ENCODE peak calls at places on chromosomes 16 and 17, in eight cellular contexts. One of them, this sample, is unnamed. For H4K20me1, the result is how much of the 10 kb centered on the place peaks cover.

GRCh38 chr17:57603541-57603940 is 141.6 kb downstream of the CCDC182 start:
- DNase-seq in GM23338: no peak
- DNase-seq in MM.1S: peak
- DNase-seq in fibroblast of lung: no peak
- DNase-seq in OCI-LY7: peak
- DNase-seq in PC-3: no peak
- DNase-seq in mammary epithelial cell: no peak
- DNase-seq in IMR-90: no peak
- DNase-seq in this sample: peak

GRCh38 chr16:75541236-75541635 is 5.3 kb upstream of the CHST5 start:
- DNase-seq in fibroblast of lung: no peak
- DNase-seq in mammary epithelial cell: no peak
- DNase-seq in PC-3: no peak
- DNase-seq in IMR-90: no peak
- DNase-seq in OCI-LY7: no peak
- DNase-seq in MM.1S: no peak
- DNase-seq in GM23338: no peak
- DNase-seq in this sample: no peak

GRCh38 chr16:2785101-2785991 is 2.0 kb downstream of the PRSS33 start:
- DNase-seq in OCI-LY7: no peak
- DNase-seq in mammary epithelial cell: no peak
- DNase-seq in fibroblast of lung: no peak
- DNase-seq in IMR-90: no peak
- DNase-seq in PC-3: no peak
- DNase-seq in GM23338: peak
- DNase-seq in MM.1S: no peak
- DNase-seq in this sample: no peak

GRCh38 chr16:54055864-54056263 is 230.7 kb downstream of the IRX3 start:
- DNase-seq in GM23338: no peak
- DNase-seq in OCI-LY7: no peak
- DNase-seq in MM.1S: no peak
- DNase-seq in IMR-90: peak
- DNase-seq in mammary epithelial cell: peak
- DNase-seq in fibroblast of lung: no peak
- DNase-seq in PC-3: peak
- DNase-seq in this sample: no peak

GRCh38 chr16:88506723-88507122 is 53.6 kb downstream of the ZFPM1 start:
- DNase-seq in IMR-90: no peak
- DNase-seq in PC-3: no peak
- DNase-seq in OCI-LY7: no peak
- DNase-seq in GM23338: no peak
- DNase-seq in MM.1S: no peak
- DNase-seq in mammary epithelial cell: no peak
- DNase-seq in fibroblast of lung: no peak
- DNase-seq in this sample: no peak

GRCh38 chr17:80453126-80453979 is 23.1 kb downstream of the NPTX1 start:
- DNase-seq in MM.1S: no peak
- DNase-seq in IMR-90: no peak
- DNase-seq in PC-3: peak
- DNase-seq in GM23338: no peak
- DNase-seq in mammary epithelial cell: no peak
- DNase-seq in fibroblast of lung: no peak
- DNase-seq in OCI-LY7: no peak
- DNase-seq in this sample: no peak

GRCh38 chr17:47239663-47240374 is 13.8 kb upstream of the ITGB3 start:
- DNase-seq in PC-3: peak
- DNase-seq in fibroblast of lung: peak
- DNase-seq in mammary epithelial cell: peak
- DNase-seq in GM23338: no peak
- DNase-seq in IMR-90: peak
- DNase-seq in MM.1S: peak
- DNase-seq in OCI-LY7: peak
- DNase-seq in this sample: peak

GRCh38 chr16:3645504-3646347 is 8.8 kb upstream of the DNASE1 start:
- DNase-seq in mammary epithelial cell: no peak
- DNase-seq in OCI-LY7: no peak
- DNase-seq in IMR-90: peak
- DNase-seq in MM.1S: no peak
- DNase-seq in PC-3: no peak
- DNase-seq in GM23338: peak
- DNase-seq in fibroblast of lung: peak
- DNase-seq in this sample: no peak

GRCh38 chr16:4414187-4414909 is 2.0 kb downstream of the CORO7 start:
- DNase-seq in OCI-LY7: peak
- DNase-seq in MM.1S: peak
- DNase-seq in IMR-90: no peak
- DNase-seq in PC-3: no peak
- DNase-seq in GM23338: no peak
- DNase-seq in mammary epithelial cell: no peak
- DNase-seq in fibroblast of lung: no peak
- DNase-seq in this sample: peak

GRCh38 chr17:35051183-35051578 is 12.3 kb downstream of the RFFL start:
- DNase-seq in mammary epithelial cell: no peak
- DNase-seq in PC-3: no peak
- DNase-seq in OCI-LY7: peak
- DNase-seq in IMR-90: no peak
- DNase-seq in GM23338: no peak
- DNase-seq in fibroblast of lung: no peak
- DNase-seq in MM.1S: peak
- DNase-seq in this sample: no peak

GRCh38 chr17:17749921-17750320 is 68.7 kb downstream of the RAI1 start:
- DNase-seq in GM23338: peak
- DNase-seq in PC-3: peak
- DNase-seq in OCI-LY7: peak
- DNase-seq in fibroblast of lung: peak
- DNase-seq in IMR-90: peak
- DNase-seq in mammary epithelial cell: peak
- DNase-seq in MM.1S: no peak
- DNase-seq in this sample: peak
- H3K27ac ChIP-seq in GM23338: no peak
- H3K27ac ChIP-seq in PC-3: no peak
- H3K27ac ChIP-seq in OCI-LY7: peak
- H3K27ac ChIP-seq in fibroblast of lung: no peak
- H3K27ac ChIP-seq in IMR-90: no peak
- H3K27ac ChIP-seq in mammary epithelial cell: no peak
- H3K27ac ChIP-seq in MM.1S: no peak
- H3K27ac ChIP-seq in this sample: peak

DNA sequence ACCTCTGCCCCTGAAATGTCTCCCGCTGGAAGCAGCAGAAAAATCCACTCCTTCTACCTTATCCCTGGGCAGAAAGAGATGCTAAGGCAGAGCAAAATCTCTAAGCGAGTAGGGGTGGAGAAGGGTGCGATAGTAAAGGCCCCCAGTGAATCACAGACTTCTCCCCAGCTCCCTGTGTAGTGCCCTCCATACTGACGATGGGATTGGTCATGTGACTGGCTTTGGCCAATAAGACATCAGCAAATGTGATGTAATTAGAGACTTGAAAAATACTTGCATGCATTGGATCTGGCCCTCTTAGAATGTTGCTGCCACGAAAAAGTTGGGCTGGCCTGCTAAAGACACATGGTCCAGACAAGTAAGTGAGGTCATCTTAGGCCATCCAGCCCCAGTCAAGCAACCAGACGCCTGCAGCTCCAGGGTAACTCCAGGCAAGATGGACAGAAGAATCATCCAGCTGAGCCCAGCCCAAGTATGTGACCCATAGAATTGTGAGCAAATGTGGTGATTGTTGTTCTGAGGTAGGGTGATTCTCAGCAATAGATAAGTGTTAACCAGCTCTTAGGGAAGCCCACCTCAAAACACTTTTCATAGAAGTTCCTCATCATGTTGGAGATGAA is 36.0 kb downstream of the HASPIN start:
- DNase-seq in MM.1S: no peak
- DNase-seq in mammary epithelial cell: no peak
- DNase-seq in GM23338: no peak
- DNase-seq in PC-3: no peak
- DNase-seq in OCI-LY7: no peak
- DNase-seq in fibroblast of lung: no peak
- DNase-seq in IMR-90: no peak
- DNase-seq in this sample: no peak
- H4K20me1 ChIP-seq in MM.1S: under half
- H4K20me1 ChIP-seq in mammary epithelial cell: under half
- H4K20me1 ChIP-seq in GM23338: under half
- H4K20me1 ChIP-seq in PC-3: under half
- H4K20me1 ChIP-seq in OCI-LY7: under half
- H4K20me1 ChIP-seq in fibroblast of lung: under half
- H4K20me1 ChIP-seq in IMR-90: under half
- H4K20me1 ChIP-seq in this sample: under half

GRCh38 chr17:16300554-16300953 is 52.7 kb downstream of the CENPV start:
- DNase-seq in fibroblast of lung: no peak
- DNase-seq in MM.1S: no peak
- DNase-seq in OCI-LY7: no peak
- DNase-seq in GM23338: no peak
- DNase-seq in mammary epithelial cell: no peak
- DNase-seq in IMR-90: no peak
- DNase-seq in PC-3: no peak
- DNase-seq in this sample: no peak

GRCh38 chr17:16294560-16294959 is 58.7 kb downstream of the CENPV start:
- DNase-seq in fibroblast of lung: no peak
- DNase-seq in OCI-LY7: no peak
- DNase-seq in GM23338: no peak
- DNase-seq in IMR-90: no peak
- DNase-seq in mammary epithelial cell: no peak
- DNase-seq in MM.1S: no peak
- DNase-seq in PC-3: peak
- DNase-seq in this sample: no peak

GRCh38 chr17:16298140-16298662 is 55.1 kb downstream of the CENPV start:
- DNase-seq in OCI-LY7: no peak
- DNase-seq in IMR-90: no peak
- DNase-seq in PC-3: no peak
- DNase-seq in MM.1S: no peak
- DNase-seq in fibroblast of lung: no peak
- DNase-seq in GM23338: no peak
- DNase-seq in mammary epithelial cell: no peak
- DNase-seq in this sample: no peak

GRCh38 chr17:16293918-16294317 is 59.4 kb downstream of the CENPV start:
- DNase-seq in MM.1S: no peak
- DNase-seq in fibroblast of lung: no peak
- DNase-seq in GM23338: no peak
- DNase-seq in IMR-90: no peak
- DNase-seq in OCI-LY7: no peak
- DNase-seq in mammary epithelial cell: no peak
- DNase-seq in PC-3: no peak
- DNase-seq in this sample: no peak

GRCh38 chr17:16297367-16298139 is 55.7 kb downstream of the CENPV start:
- DNase-seq in mammary epithelial cell: no peak
- DNase-seq in IMR-90: no peak
- DNase-seq in fibroblast of lung: no peak
- DNase-seq in OCI-LY7: no peak
- DNase-seq in PC-3: no peak
- DNase-seq in GM23338: peak
- DNase-seq in MM.1S: no peak
- DNase-seq in this sample: no peak
- H3K27ac ChIP-seq in mammary epithelial cell: no peak
- H3K27ac ChIP-seq in IMR-90: no peak
- H3K27ac ChIP-seq in fibroblast of lung: no peak
- H3K27ac ChIP-seq in OCI-LY7: no peak
- H3K27ac ChIP-seq in PC-3: no peak
- H3K27ac ChIP-seq in GM23338: no peak
- H3K27ac ChIP-seq in MM.1S: no peak
- H3K27ac ChIP-seq in this sample: no peak

DNA sequence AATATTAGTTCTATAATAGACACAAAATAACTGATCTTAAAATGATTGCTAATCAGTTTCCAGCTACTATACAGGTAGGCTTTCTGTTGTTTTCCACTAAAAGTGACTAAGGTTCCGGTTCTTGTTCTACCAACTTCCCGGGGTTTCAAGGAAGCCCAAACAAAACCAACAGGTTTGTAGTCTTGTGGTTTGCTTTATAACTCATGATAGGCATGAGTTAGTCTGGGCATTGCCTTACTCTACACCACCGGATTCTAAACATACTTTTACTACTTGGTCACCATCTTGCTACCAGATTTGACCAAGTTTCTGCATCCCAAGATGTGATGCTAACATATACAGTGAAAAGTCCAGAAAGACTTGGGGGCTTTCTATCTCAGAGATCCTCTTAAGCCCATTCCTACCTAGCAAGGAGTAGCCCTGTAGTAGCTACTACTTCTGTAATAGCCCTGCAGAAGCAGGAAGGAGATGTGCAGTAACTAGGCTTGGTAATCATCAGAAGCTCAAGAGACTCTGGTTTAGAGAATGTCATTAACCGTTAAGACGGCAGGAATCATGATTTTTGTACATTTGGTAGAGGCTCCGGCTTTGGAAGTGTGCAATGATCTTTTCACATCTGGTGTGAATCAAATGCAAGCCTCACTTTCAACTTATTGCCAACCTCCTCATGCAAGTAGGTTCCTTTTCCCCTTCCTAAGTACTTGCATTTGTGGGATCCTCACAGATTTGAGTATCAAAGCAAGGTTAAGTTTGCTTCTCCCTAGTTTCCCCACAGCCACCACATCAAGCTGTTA is 1.6 kb downstream of the FAM117A start:
- DNase-seq in OCI-LY7: peak
- DNase-seq in mammary epithelial cell: peak
- DNase-seq in IMR-90: peak
- DNase-seq in MM.1S: no peak
- DNase-seq in PC-3: peak
- DNase-seq in GM23338: no peak
- DNase-seq in fibroblast of lung: no peak
- DNase-seq in this sample: no peak
- H4K20me1 ChIP-seq in OCI-LY7: under half
- H4K20me1 ChIP-seq in mammary epithelial cell: under half
- H4K20me1 ChIP-seq in IMR-90: under half
- H4K20me1 ChIP-seq in MM.1S: under half
- H4K20me1 ChIP-seq in PC-3: under half
- H4K20me1 ChIP-seq in GM23338: under half
- H4K20me1 ChIP-seq in fibroblast of lung: under half
- H4K20me1 ChIP-seq in this sample: under half

GRCh38 chr16:57304169-57305061 is 19.9 kb upstream of the PLLP start:
- DNase-seq in mammary epithelial cell: peak
- DNase-seq in MM.1S: no peak
- DNase-seq in OCI-LY7: no peak
- DNase-seq in GM23338: no peak
- DNase-seq in fibroblast of lung: peak
- DNase-seq in PC-3: peak
- DNase-seq in IMR-90: peak
- DNase-seq in this sample: no peak
- H3K27ac ChIP-seq in mammary epithelial cell: no peak
- H3K27ac ChIP-seq in MM.1S: no peak
- H3K27ac ChIP-seq in OCI-LY7: no peak
- H3K27ac ChIP-seq in GM23338: no peak
- H3K27ac ChIP-seq in fibroblast of lung: no peak
- H3K27ac ChIP-seq in PC-3: peak
- H3K27ac ChIP-seq in IMR-90: no peak
- H3K27ac ChIP-seq in this sample: no peak

DNA sequence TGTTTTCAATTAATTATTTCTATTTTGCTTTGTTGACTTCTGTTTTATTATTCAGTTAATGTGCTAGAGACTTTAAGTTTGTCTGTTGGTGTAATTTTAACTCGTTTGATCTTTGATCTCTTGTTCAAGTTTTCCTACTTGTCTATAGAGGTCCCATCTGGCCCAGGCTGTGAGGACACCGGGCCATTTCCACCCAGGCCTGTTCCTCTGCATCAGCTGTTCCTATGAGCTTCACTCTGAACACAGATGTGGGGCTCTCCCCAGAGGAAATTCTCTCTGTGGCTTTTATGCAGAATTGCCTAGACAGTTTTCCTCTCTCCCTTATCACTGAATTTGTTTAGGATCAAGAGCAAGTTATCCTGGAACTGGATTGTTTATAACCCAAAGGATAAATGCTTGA is 44.7 kb downstream of the MYO18A start:
- DNase-seq in IMR-90: no peak
- DNase-seq in mammary epithelial cell: no peak
- DNase-seq in fibroblast of lung: no peak
- DNase-seq in GM23338: no peak
- DNase-seq in PC-3: no peak
- DNase-seq in MM.1S: no peak
- DNase-seq in OCI-LY7: no peak
- DNase-seq in this sample: no peak
- H4K20me1 ChIP-seq in IMR-90: under half
- H4K20me1 ChIP-seq in mammary epithelial cell: under half
- H4K20me1 ChIP-seq in fibroblast of lung: under half
- H4K20me1 ChIP-seq in GM23338: under half
- H4K20me1 ChIP-seq in PC-3: under half
- H4K20me1 ChIP-seq in MM.1S: under half
- H4K20me1 ChIP-seq in OCI-LY7: under half
- H4K20me1 ChIP-seq in this sample: under half